ENCODE peak calls at places on chromosome 1, in ten cellular contexts. D is KBM-7; P is A549; T is fibroblast of lung; E is natural killer cell treated with Interleukin-12 subunit alpha and Interleukin-12 subunit beta and Interleukin-15 and Interleukin-18, amount 100 ng/mL, for 72 hours; R is NCI-H524 treated with DMSO at 0.1 percent for 48 hours; Q is heart left ventricle; W is WTC11; O is activated naive CD4-positive, alpha-beta T cell; Y is stimulated activated CD4-positive, alpha-beta T cell treated with anti-CD3 and anti-CD28 coated beads, TNF-alpha, amount 100 ng/mL, for 4 hours. L is an unnamed sample.

GRCh38 chr1:25068316-25068715 is 138.2 kb upstream of the RUNX3 start:
- DNase-seq in D (no peak), W (no peak), O (no peak), Q (no peak), T (no peak), E (no peak), R (no peak), P (no peak), Y (no peak), L (no peak)

GRCh38 chr1:41870076-41870562 is 48.6 kb downstream of the HIVEP3 start:
- DNase-seq in Q (no peak), T (peak), O (no peak), P (no peak), W (no peak), D (no peak), Y (no peak), R (no peak), E (no peak), L (no peak)

GRCh38 chr1:58156801-58157200 is 389.7 kb downstream of the OMA1 start:
- DNase-seq in P (no peak), Q (no peak), W (no peak), D (no peak), R (no peak), Y (no peak), O (no peak), E (no peak), T (no peak), L (no peak)

GRCh38 chr1:184643661-184644060 is 111.0 kb downstream of the EDEM3 start:
- DNase-seq in Y (no peak), E (no peak), W (no peak), D (no peak), R (no peak), T (no peak), O (no peak), Q (no peak), P (no peak), L (no peak)

GRCh38 chr1:84089470-84090261 is 54.4 kb upstream of the PRKACB start:
- DNase-seq in T (peak), D (no peak), O (no peak), W (no peak), R (no peak), P (no peak), Y (no peak), E (no peak), Q (no peak), L (no peak)

GRCh38 chr1:119467857-119468666 is 38.9 kb upstream of the HSD3B1 start:
- DNase-seq in P (no peak), Q (no peak), D (no peak), Y (no peak), E (no peak), T (no peak), O (no peak), W (no peak), R (no peak), L (no peak)

GRCh38 chr1:34887593-34887992 is 28.0 kb upstream of the SMIM12 start:
- DNase-seq in T (no peak), O (no peak), E (no peak), P (no peak), D (no peak), R (no peak), Q (no peak), W (no peak), Y (no peak), L (no peak)

GRCh38 chr1:153933955-153934354 is 11.2 kb upstream of the GATAD2B start:
- DNase-seq in R (no peak), O (no peak), Q (no peak), T (no peak), D (no peak), Y (no peak), E (no peak), W (no peak), P (no peak), L (no peak)

GRCh38 chr1:40625476-40626382 is 39.8 kb downstream of the RIMS3 start:
- DNase-seq in R (no peak), Y (no peak), E (no peak), P (no peak), D (no peak), O (no peak), Q (no peak), T (no peak), W (no peak), L (no peak)

GRCh38 chr1:208238710-208239517 is 5.3 kb downstream of the PLXNA2 start:
- DNase-seq in E (peak), O (no peak), D (peak), Q (no peak), Y (no peak), R (no peak), P (peak), T (peak), W (peak), L (no peak)

GRCh38 chr1:145983959-145984830 is 12.2 kb downstream of the TXNIP start:
- DNase-seq in P (no peak), R (no peak), Q (no peak), O (no peak), W (no peak), Y (no peak), D (no peak), T (no peak), E (no peak), L (peak)

GRCh38 chr1:6300342-6301141 is 39.6 kb upstream of the GPR153 start:
- DNase-seq in Y (no peak), E (no peak), D (no peak), T (peak), P (no peak), W (no peak), R (no peak), O (no peak), Q (no peak), L (no peak)

GRCh38 chr1:232142403-232143314 is 487.3 kb downstream of the SIPA1L2 start:
- DNase-seq in Q (no peak), E (no peak), P (peak), T (peak), W (no peak), D (no peak), O (no peak), R (peak), Y (no peak), L (no peak)

GRCh38 chr1:12760256-12760795 is 13.2 kb upstream of the PRAMEF12 start:
- DNase-seq in E (no peak), T (no peak), Y (no peak), W (peak), R (no peak), D (no peak), Q (no peak), P (peak), O (no peak), L (no peak)

GRCh38 chr1:117613249-117613968 is 7.6 kb downstream of the TENT5C start:
- DNase-seq in Q (no peak), D (peak), O (no peak), P (no peak), T (no peak), E (no peak), R (no peak), Y (no peak), W (no peak), L (no peak)

GRCh38 chr1:228212415-228212965 is 4.6 kb downstream of the OBSCN start:
- DNase-seq in W (peak), T (no peak), P (no peak), E (no peak), Q (peak), R (no peak), Y (no peak), D (no peak), O (no peak), L (no peak)

GRCh38 chr1:3775498-3776230 is 3.1 kb downstream of the SMIM1 start:
- DNase-seq in W (peak), D (peak), O (no peak), R (no peak), T (peak), Q (no peak), P (peak), E (no peak), Y (peak), L (no peak)